ENCODE peak calls at places on chromosomes 13 and 19, in nine cellular contexts. T is Peyer's patch, K is left lung, S is left ventricle myocardium inferior, U is fibroblast of villous mesenchyme, P is PC-9, D is retinal pigment epithelial cell, N is endodermal cell, Y is transverse colon. Z is an unnamed sample.

GRCh38 chr19:27764186-27764804 is 1448.7 kb downstream of the UQCRFS1 start:
- DNase-seq in T (no peak), K (no peak), S (no peak), U (no peak), P (no peak), D (no peak), N (peak; percentile 7), Y (no peak), Z (no peak)

GRCh38 chr13:102563267-102563666 is 33.5 kb upstream of the TPP2 start:
- DNase-seq in T (no peak), K (no peak), S (no peak), U (no peak), P (no peak), D (no peak), N (no peak), Y (no peak), Z (no peak)

GRCh38 chr19:40717325-40717879 is 490 bp downstream of the ITPKC start:
- DNase-seq in T (peak; percentile 69), K (no peak), S (no peak), U (no peak), P (peak; percentile 38), D (no peak), N (no peak), Y (no peak), Z (peak; percentile 56)

GRCh38 chr19:14375055-14375581 is 6.1 kb upstream of the ADGRE5 start:
- DNase-seq in T (peak; percentile 95), K (peak; percentile 80), S (peak; percentile 44), U (no peak), P (no peak), D (no peak), N (no peak), Y (peak; percentile 73), Z (peak; percentile 56)

GRCh38 chr19:29704562-29705558 is 10.2 kb downstream of the C19orf12 start:
- DNase-seq in T (no peak), K (no peak), S (no peak), U (no peak), P (no peak), D (no peak), N (no peak), Y (no peak), Z (no peak)

GRCh38 chr13:99819962-99820361 is 151.6 kb downstream of the ZIC5 start:
- DNase-seq in T (peak; percentile 81), K (no peak), S (no peak), U (no peak), P (peak; percentile 12), D (no peak), N (no peak), Y (no peak), Z (no peak)

GRCh38 chr13:112438094-112438493 is 61.9 kb downstream of the SPACA7 start:
- DNase-seq in T (no peak), K (no peak), S (no peak), U (no peak), P (no peak), D (no peak), N (no peak), Y (no peak), Z (no peak)

GRCh38 chr13:38477676-38478075 is 128.0 kb downstream of the UFM1 start:
- DNase-seq in T (no peak), K (no peak), S (no peak), U (no peak), P (no peak), D (no peak), N (no peak), Y (no peak), Z (no peak)

GRCh38 chr13:94209110-94209509 is 270.4 kb downstream of the DCT start:
- DNase-seq in T (no peak), K (no peak), S (no peak), U (peak; percentile 26), P (no peak), D (no peak), N (no peak), Y (no peak), Z (no peak)

GRCh38 chr19:18558202-18558555 is 509 bp downstream of the KXD1 start:
- DNase-seq in T (no peak), K (no peak), S (no peak), U (no peak), P (no peak), D (no peak), N (peak; percentile 62), Y (no peak), Z (no peak)

GRCh38 chr13:32889986-32890565 is 126.1 kb upstream of the KL start:
- DNase-seq in T (no peak), K (no peak), S (no peak), U (no peak), P (peak; percentile 54), D (no peak), N (no peak), Y (no peak), Z (no peak)

GRCh38 chr13:100361504-100361903 is 227.1 kb downstream of the GGACT start:
- DNase-seq in T (no peak), K (no peak), S (no peak), U (peak; percentile 55), P (no peak), D (no peak), N (no peak), Y (no peak), Z (no peak)

GRCh38 chr13:76725211-76725610 is 161.0 kb downstream of the KCTD12 start:
- DNase-seq in T (no peak), K (no peak), S (no peak), U (peak; percentile 56), P (no peak), D (no peak), N (no peak), Y (no peak), Z (no peak)

GRCh38 chr19:55406869-55407624 is 541 bp downstream of the UBE2S start:
- DNase-seq in T (peak; percentile 67), K (peak; percentile 47), S (peak; percentile 34), U (peak; percentile 39), P (no peak), D (no peak), N (peak; percentile 45), Y (peak; percentile 51), Z (peak; percentile 73)

GRCh38 chr13:73702419-73703071 is 431.7 kb downstream of the KLF12 start:
- DNase-seq in T (no peak), K (no peak), S (no peak), U (peak; percentile 10), P (no peak), D (no peak), N (no peak), Y (no peak), Z (no peak)

GRCh38 chr13:43537124-43537523 is 249.6 kb downstream of the ENOX1 start:
- DNase-seq in T (no peak), K (no peak), S (no peak), U (peak; percentile 55), P (no peak), D (no peak), N (no peak), Y (no peak), Z (no peak)

GRCh38 chr19:51020988-51021651 is 1.6 kb upstream of the KLK10 start:
- DNase-seq in T (no peak), K (no peak), S (no peak), U (peak; percentile 60), P (peak; percentile 70), D (peak; percentile 48), N (peak; percentile 76), Y (no peak), Z (no peak)

GRCh38 chr19:52138614-52139290 is 986 bp downstream of the ZNF616 start:
- DNase-seq in T (no peak), K (no peak), S (no peak), U (peak; percentile 13), P (no peak), D (no peak), N (peak; percentile 85), Y (peak; percentile 25), Z (no peak)

GRCh38 chr19:40249781-40250180 is 23.3 kb upstream of the CCNP start:
- DNase-seq in T (no peak), K (no peak), S (no peak), U (no peak), P (no peak), D (no peak), N (no peak), Y (no peak), Z (no peak)

GRCh38 chr19:11457115-11457514 is 21.7 kb downstream of the PRKCSH start:
- DNase-seq in T (no peak), K (no peak), S (no peak), U (no peak), P (no peak), D (peak; percentile 57), N (peak; percentile 60), Y (no peak), Z (no peak)

GRCh38 chr19:33510728-33511255 is 10.8 kb downstream of the PEPD start:
- DNase-seq in T (no peak), K (no peak), S (no peak), U (no peak), P (no peak), D (no peak), N (no peak), Y (no peak), Z (no peak)

GRCh38 chr13:110984392-110984791 is 69.5 kb upstream of the ANKRD10 start:
- DNase-seq in T (no peak), K (no peak), S (no peak), U (peak; percentile 50), P (no peak), D (no peak), N (no peak), Y (no peak), Z (no peak)

GRCh38 chr19:40609561-40610395 is 8.6 kb downstream of the LTBP4 start:
- DNase-seq in T (peak; percentile 98), K (peak; percentile 96), S (peak; percentile 90), U (peak; percentile 84), P (peak; percentile 77), D (no peak), N (peak; percentile 98), Y (peak; percentile 97), Z (peak; percentile 97)

GRCh38 chr19:57655443-57655842 is 13.3 kb upstream of the ZSCAN4 start:
- DNase-seq in T (no peak), K (no peak), S (no peak), U (no peak), P (no peak), D (no peak), N (no peak), Y (no peak), Z (no peak)
- H3K4me3 ChIP-seq in T (no peak overlapping the region), K (no peak overlapping the region), S (no peak overlapping the region), U (no peak overlapping the region), P (no peak overlapping the region), D (no peak overlapping the region), N (no peak overlapping the region), Y (no peak overlapping the region), Z (no peak overlapping the region)

GRCh38 chr13:36848228-36848982 is 29.4 kb downstream of the RFXAP start:
- DNase-seq in T (no peak), K (no peak), S (no peak), U (no peak), P (no peak), D (no peak), N (peak; percentile 60), Y (no peak), Z (no peak)
- TF ChIP-seq CTCF in T (no peak), K (no peak), S (peak; percentile 36), U (peak; percentile 18), P (peak; percentile 18), D (peak; percentile 18), N (peak; percentile 66), Y (peak; percentile 12), Z (no peak)

GRCh38 chr13:21078501-21078900 is 17.1 kb upstream of the LATS2 start:
- DNase-seq in T (no peak), K (no peak), S (no peak), U (peak; percentile 57), P (no peak), D (no peak), N (no peak), Y (no peak), Z (no peak)
- H3K4me3 ChIP-seq in T (no peak overlapping the region), K (no peak overlapping the region), S (no peak overlapping the region), U (no peak overlapping the region), P (no peak overlapping the region), D (no peak overlapping the region), N (no peak overlapping the region), Y (no peak overlapping the region), Z (no peak overlapping the region)

GRCh38 chr19:45753548-45753947 is 15.5 kb downstream of the SIX5 start:
- DNase-seq in T (no peak), K (no peak), S (no peak), U (no peak), P (no peak), D (no peak), N (peak; percentile 90), Y (no peak), Z (no peak)
- TF ChIP-seq CTCF in T (no peak), K (no peak), S (no peak), U (peak; percentile 19), P (no peak), D (peak; percentile 30), N (peak; percentile 60), Y (no peak), Z (no peak)

Z was measured in mucosa of descending colon.